ENCODE peak calls at places on chromosomes 12 and 14, in seven cellular contexts. Q, H, I, Y, O, B and Z are unnamed samples.

GRCh38 chr12:57134949-57135348 is 6.7 kb downstream of the LRP1 start:
- DNase-seq in Q (peak; percentile 66), H (peak; percentile 37), I (no peak), Y (no peak), O (no peak), B (no peak), Z (no peak)

GRCh38 chr14:72822946-72823611 is 70.8 kb downstream of the DPF3 start:
- DNase-seq in Q (no peak), H (no peak), I (no peak), Y (no peak), O (no peak), B (no peak), Z (peak; percentile 71)

GRCh38 chr14:44846232-44846824 is 115.4 kb downstream of the KLHL28 start:
- DNase-seq in Q (no peak), H (no peak), I (no peak), Y (no peak), O (no peak), B (peak; percentile 57), Z (no peak)

GRCh38 chr14:52949711-52950409 is 990 bp downstream of the FERMT2 start:
- DNase-seq in Q (no peak), H (peak; percentile 27), I (no peak), Y (no peak), O (no peak), B (peak; percentile 61), Z (peak; percentile 23)

GRCh38 chr12:68479261-68479581 is 131.5 kb upstream of the RAP1B start:
- DNase-seq in Q (no peak), H (no peak), I (no peak), Y (no peak), O (no peak), B (peak; percentile 47), Z (no peak)

GRCh38 chr14:62123959-62124358 is 361.7 kb downstream of the SNAPC1 start:
- DNase-seq in Q (no peak), H (no peak), I (no peak), Y (no peak), O (no peak), B (no peak), Z (no peak)

GRCh38 chr12:98653866-98654493 is 8.9 kb downstream of the APAF1 start:
- DNase-seq in Q (no peak), H (no peak), I (no peak), Y (no peak), O (no peak), B (peak; percentile 83), Z (no peak)

GRCh38 chr12:78403136-78403535 is 461.4 kb upstream of the SYT1 start:
- DNase-seq in Q (no peak), H (no peak), I (no peak), Y (no peak), O (no peak), B (peak; percentile 46), Z (no peak)

GRCh38 chr14:89093083-89093482 is 268.6 kb downstream of the TTC8 start:
- DNase-seq in Q (no peak), H (no peak), I (no peak), Y (no peak), O (no peak), B (peak; percentile 42), Z (no peak)

DNA sequence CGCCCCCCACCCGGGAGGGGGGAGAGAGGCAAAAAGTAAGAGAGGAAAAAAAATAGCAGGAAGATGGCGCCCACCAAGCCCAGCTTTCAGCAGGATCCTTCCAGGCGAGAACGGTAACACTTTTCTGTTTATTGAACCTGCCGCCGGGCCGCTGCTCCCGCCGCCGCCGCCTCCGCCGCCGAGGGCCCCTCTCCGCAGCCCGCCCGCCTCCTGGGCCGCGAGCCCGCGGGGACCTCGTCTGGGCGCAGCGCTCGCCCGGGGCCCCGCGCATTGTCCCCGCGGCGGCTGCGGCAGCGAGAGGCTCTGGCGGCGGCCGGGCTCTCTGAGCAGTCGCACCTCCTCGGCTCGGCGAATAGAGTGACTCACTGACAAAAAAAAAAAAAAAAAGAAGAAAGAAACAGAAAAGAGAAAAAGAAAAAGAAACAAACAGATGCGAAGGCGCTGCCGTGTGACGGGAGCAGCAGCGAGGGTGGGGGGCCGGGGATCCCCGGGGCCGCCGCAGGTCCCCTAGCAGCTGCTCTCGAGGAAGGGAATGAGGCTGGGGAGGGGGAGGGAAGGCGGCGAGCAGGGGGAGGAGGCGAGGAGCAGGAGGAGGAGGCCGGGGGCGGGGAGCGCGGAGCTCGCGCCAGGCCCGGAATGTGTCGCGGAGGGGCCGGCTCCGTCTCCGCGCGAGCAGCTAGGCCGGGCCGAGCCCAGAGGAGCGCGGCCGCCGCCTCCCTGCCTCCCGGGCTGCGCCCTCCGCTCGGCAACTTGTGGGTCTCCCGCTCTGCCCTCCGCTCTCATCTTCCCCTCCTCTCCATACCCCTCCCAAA is 781 bp downstream of the NPAS3 start:
- DNase-seq in Q (peak; percentile 89), H (peak; percentile 81), I (no peak), Y (no peak), O (no peak), B (peak; percentile 54), Z (peak; percentile 87)
- H3K4me3 ChIP-seq in Q (peak overlapping the region; percentile 83), H (peak overlapping the region; percentile 72), I (peak overlapping the region; percentile 71), Y (no peak overlapping the region), O (peak overlapping the region; percentile 91), B (peak overlapping the region; percentile 46), Z (peak overlapping the region; percentile 30)

GRCh38 chr12:93946542-93947150 is 201.7 kb upstream of the PLXNC1 start:
- DNase-seq in Q (peak; percentile 66), H (no peak), I (no peak), Y (no peak), O (no peak), B (peak; percentile 28), Z (no peak)
- H3K4me1 ChIP-seq in Q (peaks cover 5% of the 10 kb centered on the region), H (no peaks in the 10 kb centered on the region), I (no peaks in the 10 kb centered on the region), Y (no peaks in the 10 kb centered on the region), O (peaks cover 4% of the 10 kb centered on the region), B (peaks cover 2% of the 10 kb centered on the region), Z (no peaks in the 10 kb centered on the region)

GRCh38 chr12:34404377-34405285 is 382.3 kb downstream of the ALG10 start:
- DNase-seq in Q (peak; percentile 16), H (peak; percentile 1), I (peak; percentile 34), Y (no peak), O (no peak), B (no peak), Z (peak; percentile 7)

GRCh38 chr12:34401659-34402227 is 379.4 kb downstream of the ALG10 start:
- DNase-seq in Q (peak; percentile 21), H (peak; percentile 0), I (peak; percentile 34), Y (no peak), O (no peak), B (no peak), Z (peak; percentile 53)

GRCh38 chr12:34403706-34404376 is 381.5 kb downstream of the ALG10 start:
- DNase-seq in Q (no peak), H (peak; percentile 2), I (peak; percentile 46), Y (no peak), O (peak; percentile 1), B (no peak), Z (peak; percentile 10)

GRCh38 chr12:34402228-34402898 is 380.1 kb downstream of the ALG10 start:
- DNase-seq in Q (peak; percentile 22), H (peak; percentile 2), I (peak; percentile 28), Y (no peak), O (no peak), B (no peak), Z (peak; percentile 2)

GRCh38 chr12:34402899-34403705 is 380.8 kb downstream of the ALG10 start:
- DNase-seq in Q (peak; percentile 30), H (peak; percentile 3), I (peak; percentile 28), Y (no peak), O (no peak), B (no peak), Z (peak; percentile 40)
- H3K9me3 ChIP-seq in Q (peaks cover 41% of the 10 kb centered on the region), H (no peaks in the 10 kb centered on the region), I (peaks cover 29% of the 10 kb centered on the region), Y (peaks cover 9% of the 10 kb centered on the region), O (peaks cover 36% of the 10 kb centered on the region), B (no peaks in the 10 kb centered on the region), Z (peaks cover 72% of the 10 kb centered on the region)

GRCh38 chr14:32509632-32510187 is 180.6 kb downstream of the AKAP6 start:
- DNase-seq in Q (no peak), H (peak; percentile 31), I (peak; percentile 76), Y (no peak), O (peak; percentile 54), B (peak; percentile 95), Z (no peak)
- H3K4me3 ChIP-seq in Q (no peak overlapping the region), H (no peak overlapping the region), I (no peak overlapping the region), Y (no peak overlapping the region), O (peak overlapping the region; percentile 52), B (no peak overlapping the region), Z (no peak overlapping the region)

DNA sequence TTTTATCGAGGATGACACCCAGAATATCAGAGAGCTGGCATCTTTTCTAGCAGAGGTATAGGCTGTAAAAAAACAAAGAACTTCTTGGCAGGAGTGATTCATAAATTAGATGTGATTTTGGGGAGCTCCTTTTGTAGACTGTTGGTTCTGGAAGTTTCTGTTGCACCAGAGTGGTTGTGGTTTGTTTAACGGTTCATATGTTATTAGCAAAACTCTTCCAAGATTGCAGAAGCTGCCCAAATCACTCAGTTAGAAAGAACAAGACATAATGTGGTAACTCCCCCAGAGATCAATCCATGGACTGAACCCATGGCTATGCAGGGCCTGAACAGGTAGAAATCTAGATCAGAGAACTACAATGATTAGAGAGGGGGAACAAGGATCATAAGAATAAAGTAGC is 6.7 kb upstream of the RNASE10 start:
- DNase-seq in Q (no peak), H (no peak), I (no peak), Y (no peak), O (no peak), B (no peak), Z (no peak)
- H3K4me1 ChIP-seq in Q (no peaks in the 10 kb centered on the region), H (no peaks in the 10 kb centered on the region), I (no peaks in the 10 kb centered on the region), Y (no peaks in the 10 kb centered on the region), O (no peaks in the 10 kb centered on the region), B (peaks cover 2% of the 10 kb centered on the region), Z (peaks cover 20% of the 10 kb centered on the region)

GRCh38 chr14:106209745-106210144 is 683.4 kb downstream of the TMEM121 start:
- DNase-seq in Q (no peak), H (no peak), I (no peak), Y (peak; percentile 21), O (no peak), B (no peak), Z (no peak)

GRCh38 chr14:106210650-106211049 is 684.3 kb downstream of the TMEM121 start:
- DNase-seq in Q (no peak), H (no peak), I (no peak), Y (no peak), O (no peak), B (no peak), Z (no peak)

GRCh38 chr14:106208794-106209193 is 682.4 kb downstream of the TMEM121 start:
- DNase-seq in Q (no peak), H (no peak), I (no peak), Y (no peak), O (no peak), B (no peak), Z (no peak)

GRCh38 chr14:106204063-106204462 is 677.7 kb downstream of the TMEM121 start:
- DNase-seq in Q (no peak), H (no peak), I (no peak), Y (no peak), O (no peak), B (no peak), Z (no peak)

GRCh38 chr14:106207316-106207715 is 680.9 kb downstream of the TMEM121 start:
- DNase-seq in Q (no peak), H (no peak), I (no peak), Y (no peak), O (no peak), B (no peak), Z (no peak)
- H3K9me3 ChIP-seq in Q (peaks cover 87% of the 10 kb centered on the region), H (no peaks in the 10 kb centered on the region), I (no peaks in the 10 kb centered on the region), Y (no peaks in the 10 kb centered on the region), O (no peaks in the 10 kb centered on the region), B (no peaks in the 10 kb centered on the region), Z (no peaks in the 10 kb centered on the region)

GRCh38 chr12:52146822-52147366 is 44.9 kb downstream of the KRT80 start:
- DNase-seq in Q (peak; percentile 51), H (no peak), I (no peak), Y (no peak), O (no peak), B (no peak), Z (no peak)
- H3K4me3 ChIP-seq in Q (no peak overlapping the region), H (no peak overlapping the region), I (no peak overlapping the region), Y (no peak overlapping the region), O (no peak overlapping the region), B (no peak overlapping the region), Z (no peak overlapping the region)